ENCODE peak calls at places on chromosomes 5 and 9, in nine cellular contexts. Y is body of pancreas, K is heart left ventricle, Q is upper lobe of left lung, H is HCT116, A is GM12878, V is HepG2, Z is right lobe of liver, X is A549. U is an unnamed sample.

GRCh38 chr9:84301851-84302250 is 38.7 kb downstream of the SLC28A3 start:
- ATAC-seq in Y (peak; percentile 24), K (no peak), Q (no peak), H (no peak), A (no peak), V (no peak), Z (no peak), X (no peak), U (no peak)

GRCh38 chr9:107731115-107731762 is 241.7 kb upstream of the KLF4 start:
- ATAC-seq in Y (peak; percentile 39), K (no peak), Q (no peak), H (no peak), A (no peak), V (no peak), Z (no peak), X (no peak), U (no peak)

GRCh38 chr9:105535920-105536668 is 21.8 kb upstream of the FKTN start:
- ATAC-seq in Y (no peak), K (no peak), Q (no peak), H (no peak), A (peak; percentile 84), V (no peak), Z (no peak), X (no peak), U (no peak)

GRCh38 chr5:14671414-14671813 is 6.9 kb downstream of the OTULIN start:
- ATAC-seq in Y (peak; percentile 60), K (no peak), Q (no peak), H (no peak), A (peak; percentile 18), V (no peak), Z (no peak), X (peak; percentile 45), U (no peak)

GRCh38 chr9:27440888-27441740 is 83.0 kb upstream of the IFNK start:
- ATAC-seq in Y (no peak), K (no peak), Q (no peak), H (no peak), A (peak; percentile 63), V (no peak), Z (no peak), X (no peak), U (no peak)

GRCh38 chr9:134442486-134443168 is 116.4 kb downstream of the RXRA start:
- ATAC-seq in Y (no peak), K (peak; percentile 2), Q (no peak), H (peak; percentile 2), A (no peak), V (peak; percentile 3), Z (peak; percentile 8), X (peak; percentile 33), U (no peak)

GRCh38 chr5:58898006-58898405 is 315.1 kb downstream of the RAB3C start:
- ATAC-seq in Y (no peak), K (peak; percentile 9), Q (no peak), H (peak; percentile 27), A (no peak), V (no peak), Z (no peak), X (peak; percentile 23), U (no peak)

GRCh38 chr9:545480-545879 is 296.0 kb upstream of the DMRT1 start:
- ATAC-seq in Y (peak; percentile 55), K (peak; percentile 74), Q (no peak), H (no peak), A (no peak), V (no peak), Z (no peak), X (no peak), U (peak; percentile 85)

GRCh38 chr5:116488334-116488733 is 86.3 kb downstream of the SEMA6A start:
- ATAC-seq in Y (no peak), K (no peak), Q (no peak), H (no peak), A (no peak), V (no peak), Z (no peak), X (no peak), U (no peak)

GRCh38 chr5:6535594-6535993 is 86.9 kb downstream of the UBE2QL1 start:
- ATAC-seq in Y (peak; percentile 66), K (no peak), Q (no peak), H (no peak), A (no peak), V (peak; percentile 70), Z (peak; percentile 67), X (no peak), U (no peak)

GRCh38 chr9:126625329-126626116 is 11.8 kb downstream of the LMX1B start:
- ATAC-seq in Y (peak; percentile 26), K (no peak), Q (no peak), H (no peak), A (no peak), V (no peak), Z (no peak), X (peak; percentile 58), U (no peak)

GRCh38 chr9:14462950-14463349 is 149.0 kb upstream of the NFIB start:
- ATAC-seq in Y (no peak), K (no peak), Q (no peak), H (no peak), A (no peak), V (no peak), Z (no peak), X (no peak), U (no peak)

GRCh38 chr9:98678244-98678842 is 30.4 kb downstream of the GABBR2 start:
- ATAC-seq in Y (no peak), K (no peak), Q (no peak), H (peak; percentile 98), A (peak; percentile 74), V (peak; percentile 72), Z (no peak), X (peak; percentile 85), U (no peak)

DNA sequence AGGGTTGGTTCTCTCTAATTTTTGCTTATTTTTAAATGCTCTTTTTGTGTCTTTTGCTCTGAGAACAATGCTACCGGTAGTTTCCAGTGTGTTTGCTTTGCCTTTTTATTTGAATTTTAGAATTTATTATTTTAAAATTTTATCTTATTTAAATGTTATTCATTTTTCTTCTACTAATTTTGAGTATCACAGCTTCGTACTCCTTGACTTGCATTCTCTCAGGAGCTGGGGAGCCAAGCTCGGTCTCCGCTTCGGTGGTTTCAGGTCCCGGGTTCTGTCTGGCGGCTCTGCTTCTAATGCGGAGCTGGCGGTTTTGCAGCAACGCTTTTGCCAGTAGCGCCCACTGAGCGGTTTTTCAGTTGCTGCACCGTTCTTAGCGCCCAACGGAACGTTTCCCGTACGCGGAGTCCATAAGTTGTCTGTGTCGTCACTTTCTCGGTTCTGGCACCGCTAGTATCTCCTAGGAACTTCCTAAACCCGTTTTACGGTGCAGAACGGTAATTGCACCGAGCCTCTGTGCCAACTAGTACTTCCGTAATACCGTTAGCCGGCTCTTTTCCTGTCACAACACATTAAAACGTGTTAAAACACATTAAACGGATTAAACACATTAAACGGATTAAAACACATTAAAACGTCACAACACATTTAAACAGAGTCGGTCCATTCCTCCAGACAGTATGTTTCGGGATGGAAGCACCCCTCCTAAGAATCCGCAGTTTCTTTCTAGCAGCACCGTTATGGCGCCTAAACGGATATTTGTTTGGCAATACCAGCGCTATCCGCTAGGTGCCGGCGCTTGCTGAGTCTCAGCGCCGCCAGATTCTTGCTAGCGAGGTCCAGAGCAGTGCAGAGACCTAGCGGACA is 45.6 kb downstream of the ANXA2R start:
- ATAC-seq in Y (peak; percentile 71), K (peak; percentile 77), Q (peak; percentile 91), H (peak; percentile 78), A (peak; percentile 72), V (peak; percentile 86), Z (peak; percentile 77), X (peak; percentile 82), U (peak; percentile 80)
- TF ChIP-seq POLR2A in Y (no peak), K (no peak), Q (no peak), H (no peak), A (peak; percentile 29), V (peak; percentile 43), Z (no peak), X (no peak), U (no peak)

GRCh38 chr5:161966544-161966943 is 101.0 kb upstream of the GABRG2 start:
- ATAC-seq in Y (no peak), K (no peak), Q (no peak), H (peak; percentile 50), A (peak; percentile 71), V (no peak), Z (peak; percentile 47), X (no peak), U (no peak)
- TF ChIP-seq CTCF in Y (peak; percentile 14), K (no peak), Q (no peak), H (no peak), A (peak; percentile 48), V (peak; percentile 25), Z (peak; percentile 30), X (no peak), U (no peak)

DNA sequence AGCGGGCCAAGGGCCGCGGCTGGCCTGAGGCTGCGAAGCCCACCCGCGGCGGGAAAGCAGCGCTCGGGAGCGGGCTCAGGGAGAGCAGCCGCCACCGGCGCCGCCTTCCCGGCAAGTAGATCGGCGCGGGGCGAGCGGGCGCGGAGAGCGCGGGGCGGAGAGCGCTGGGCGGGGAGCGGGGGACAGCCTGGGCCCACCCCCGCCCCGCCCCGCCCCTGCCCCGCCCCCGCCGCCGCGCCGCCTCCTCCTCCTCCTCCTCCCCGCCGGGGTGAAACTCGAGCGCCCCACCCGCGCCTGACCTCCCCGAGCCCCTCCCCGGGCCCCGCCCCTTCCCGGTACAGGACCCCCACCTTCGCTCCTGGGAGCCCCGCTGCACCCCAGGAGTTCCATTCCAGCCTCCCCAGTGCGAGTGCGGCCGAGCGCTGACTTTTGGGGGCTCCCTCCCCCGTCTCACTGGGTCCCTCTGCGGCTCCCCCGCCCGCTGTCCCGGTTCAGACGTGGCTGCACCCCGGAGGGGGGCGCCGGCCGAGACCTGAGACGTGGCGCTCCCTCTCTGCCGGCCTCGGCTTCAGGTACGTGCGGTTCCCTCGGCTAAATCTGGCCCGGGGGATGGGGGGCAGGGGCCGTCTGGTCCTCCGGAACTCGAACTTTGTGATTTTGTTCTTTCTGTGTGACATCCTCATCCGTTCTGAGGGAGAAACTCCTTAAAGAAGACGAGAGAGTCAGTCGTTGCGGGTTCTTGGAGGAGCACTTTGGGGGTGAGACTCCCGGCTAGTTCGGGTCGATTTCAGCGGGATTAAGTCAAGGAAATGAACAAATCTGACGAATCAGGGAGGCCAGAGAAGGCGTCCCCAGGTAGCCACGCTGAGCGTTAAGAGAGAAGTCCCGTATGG is at the start of gene SEMA5A:
- ATAC-seq in Y (peak; percentile 83), K (peak; percentile 84), Q (peak; percentile 81), H (no peak), A (no peak), V (no peak), Z (peak; percentile 89), X (peak; percentile 54), U (peak; percentile 83)
- TF ChIP-seq POLR2A in Y (peak; percentile 34), K (no peak), Q (no peak), H (no peak), A (no peak), V (no peak), Z (peak; percentile 40), X (no peak), U (no peak)

GRCh38 chr5:77086611-77087483 is at the start of gene ZBED3:
- ATAC-seq in Y (peak; percentile 90), K (peak; percentile 81), Q (peak; percentile 78), H (peak; percentile 92), A (peak; percentile 88), V (peak; percentile 89), Z (peak; percentile 83), X (peak; percentile 94), U (peak; percentile 86)
- TF ChIP-seq CTCF in Y (peak; percentile 35), K (peak; percentile 17), Q (no peak), H (peak; percentile 8), A (peak; percentile 41), V (peak; percentile 56), Z (peak; percentile 19), X (peak; percentile 44), U (peak; percentile 37)

GRCh38 chr9:133148351-133149129 is 15.2 kb downstream of the GBGT1 start:
- ATAC-seq in Y (peak; percentile 34), K (peak; percentile 19), Q (peak; percentile 25), H (peak; percentile 34), A (peak; percentile 32), V (peak; percentile 5), Z (no peak), X (peak; percentile 11), U (peak; percentile 33)
- TF ChIP-seq POLR2A in Y (no peak), K (no peak), Q (no peak), H (no peak), A (no peak), V (no peak), Z (no peak), X (no peak), U (no peak)